ENCODE peak calls at places on chromosome 13, in six cellular contexts. F, T, M, J, G and Y are unnamed samples. For H3K4me1, the result is how much of the 10 kb centered on the place peaks cover.

GRCh38 chr13:99299545-99300341 is 7.5 kb downstream of the GPR183 start:
- DNase-seq in J (no peak), T (no peak), F (no peak), G (no peak), M (no peak), Y (no peak)

GRCh38 chr13:32153056-32153455 is 121.5 kb downstream of the FRY start:
- DNase-seq in J (no peak), G (no peak), M (no peak), T (no peak), F (no peak), Y (no peak)

GRCh38 chr13:22736084-22736767 is 444.6 kb upstream of the SGCG start:
- DNase-seq in M (no peak), J (no peak), G (no peak), F (no peak), T (no peak), Y (no peak)

GRCh38 chr13:37747071-37747612 is 122.4 kb downstream of the TRPC4 start:
- DNase-seq in M (no peak), J (no peak), F (no peak), G (no peak), T (no peak), Y (no peak)

GRCh38 chr13:100063333-100063732 is 25.6 kb upstream of the PCCA start:
- DNase-seq in F (no peak), J (no peak), M (no peak), G (no peak), T (no peak), Y (no peak)

GRCh38 chr13:20882206-20882605 is 20.3 kb downstream of the XPO4 start:
- DNase-seq in T (no peak), J (no peak), G (no peak), M (no peak), F (no peak), Y (no peak)

GRCh38 chr13:48317511-48317981 is 14.0 kb downstream of the RB1 start:
- DNase-seq in F (no peak), T (no peak), J (no peak), G (peak), M (no peak), Y (no peak)

GRCh38 chr13:104823709-104824108 is 1711.8 kb downstream of the EFNB2 start:
- DNase-seq in G (no peak), F (no peak), T (no peak), J (no peak), M (no peak), Y (no peak)

GRCh38 chr13:26300140-26300539 is 46.2 kb downstream of the CDK8 start:
- DNase-seq in T (no peak), G (no peak), F (no peak), J (no peak), M (no peak), Y (no peak)

GRCh38 chr13:106113796-106114195 is 421.7 kb downstream of the EFNB2 start:
- DNase-seq in G (no peak), F (no peak), M (no peak), J (no peak), T (no peak), Y (no peak)

GRCh38 chr13:100544866-100545683 is 43.5 kb downstream of the GGACT start:
- DNase-seq in J (no peak), M (no peak), G (no peak), F (peak), T (peak), Y (peak)

GRCh38 chr13:46543307-46543706 is 9.7 kb upstream of the LRCH1 start:
- DNase-seq in G (no peak), F (no peak), M (no peak), T (no peak), J (no peak), Y (no peak)

GRCh38 chr13:94825507-94825906 is 113.2 kb upstream of the SOX21 start:
- DNase-seq in T (no peak), M (peak), G (peak), F (no peak), J (peak), Y (peak)

GRCh38 chr13:30866692-30867669 is 39.1 kb upstream of the MEDAG start:
- DNase-seq in M (no peak), F (no peak), G (peak), T (no peak), J (no peak), Y (no peak)

GRCh38 chr13:90461398-90461797 is 886.1 kb upstream of the MIR17HG start:
- DNase-seq in M (no peak), G (no peak), T (no peak), J (no peak), F (no peak), Y (no peak)

GRCh38 chr13:90453342-90453741 is 894.1 kb upstream of the MIR17HG start:
- DNase-seq in G (no peak), J (no peak), M (no peak), F (no peak), T (no peak), Y (no peak)

GRCh38 chr13:90454002-90454636 is 893.4 kb upstream of the MIR17HG start:
- DNase-seq in M (no peak), J (no peak), G (no peak), T (no peak), F (no peak), Y (no peak)

DNA sequence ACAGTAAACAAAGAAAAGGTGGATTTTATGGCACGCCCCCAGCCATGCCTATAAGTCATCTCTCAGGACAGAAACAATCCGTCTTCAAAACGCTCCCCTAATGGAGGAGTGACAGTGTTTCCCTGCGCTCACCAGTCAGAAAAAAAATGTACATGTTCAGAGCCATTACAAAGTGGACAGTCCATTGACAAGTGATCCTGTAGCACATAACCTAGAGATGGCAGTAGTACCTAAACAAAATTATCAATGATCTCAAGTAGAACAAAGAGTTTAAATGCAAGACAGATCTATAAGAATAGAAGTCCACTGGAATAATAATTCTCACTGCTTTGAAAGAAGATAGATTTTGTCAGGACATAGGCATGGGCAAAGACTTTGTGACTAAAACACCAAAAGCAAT is 891.6 kb upstream of the MIR17HG start:
- DNase-seq in G (no peak), T (no peak), F (no peak), M (no peak), J (no peak), Y (no peak)
- TF ChIP-seq CTCF in G (no peak), T (no peak), F (no peak), M (no peak), J (no peak), Y (no peak)

DNA sequence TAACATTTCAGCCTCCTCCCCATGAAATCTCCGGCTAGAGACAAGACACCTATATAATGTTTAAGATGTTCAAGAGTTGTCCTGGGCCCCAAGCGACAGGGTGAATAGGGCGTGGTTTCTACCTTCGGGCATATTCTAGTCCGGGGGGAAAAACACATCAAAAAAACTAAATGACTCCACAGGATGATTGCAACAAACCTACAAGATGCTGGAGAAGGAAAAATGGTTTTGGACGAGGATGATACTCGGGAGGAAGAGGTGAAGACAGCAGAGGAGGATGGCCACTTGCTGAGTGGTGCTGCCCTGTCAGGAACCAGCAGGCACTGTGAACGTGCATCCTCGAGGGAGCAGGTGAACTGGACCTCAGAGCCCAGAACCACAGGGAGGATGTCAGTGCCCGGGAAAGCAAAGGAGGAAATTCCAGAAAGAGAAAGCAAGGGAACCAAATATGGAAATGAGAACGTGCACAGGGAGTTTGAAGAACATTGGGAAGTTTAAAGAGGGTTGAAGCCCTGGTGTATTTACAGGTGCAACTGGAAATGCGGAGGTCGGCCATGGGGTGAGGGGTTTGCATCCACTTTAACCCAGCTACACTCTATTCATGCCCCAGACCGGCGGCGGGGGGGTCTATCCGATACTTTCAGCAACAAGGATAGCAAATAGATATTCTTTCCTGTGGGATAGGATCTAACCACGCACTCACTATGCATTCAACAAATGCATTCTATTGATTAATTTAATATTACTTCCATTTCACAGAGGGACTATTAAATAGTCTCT is 50.6 kb downstream of the COL4A1 start:
- DNase-seq in J (no peak), G (no peak), F (no peak), T (no peak), M (no peak), Y (no peak)
- H3K4me1 ChIP-seq in J (under half), G (under half), F (under half), T (under half), M (under half), Y (under half)

DNA sequence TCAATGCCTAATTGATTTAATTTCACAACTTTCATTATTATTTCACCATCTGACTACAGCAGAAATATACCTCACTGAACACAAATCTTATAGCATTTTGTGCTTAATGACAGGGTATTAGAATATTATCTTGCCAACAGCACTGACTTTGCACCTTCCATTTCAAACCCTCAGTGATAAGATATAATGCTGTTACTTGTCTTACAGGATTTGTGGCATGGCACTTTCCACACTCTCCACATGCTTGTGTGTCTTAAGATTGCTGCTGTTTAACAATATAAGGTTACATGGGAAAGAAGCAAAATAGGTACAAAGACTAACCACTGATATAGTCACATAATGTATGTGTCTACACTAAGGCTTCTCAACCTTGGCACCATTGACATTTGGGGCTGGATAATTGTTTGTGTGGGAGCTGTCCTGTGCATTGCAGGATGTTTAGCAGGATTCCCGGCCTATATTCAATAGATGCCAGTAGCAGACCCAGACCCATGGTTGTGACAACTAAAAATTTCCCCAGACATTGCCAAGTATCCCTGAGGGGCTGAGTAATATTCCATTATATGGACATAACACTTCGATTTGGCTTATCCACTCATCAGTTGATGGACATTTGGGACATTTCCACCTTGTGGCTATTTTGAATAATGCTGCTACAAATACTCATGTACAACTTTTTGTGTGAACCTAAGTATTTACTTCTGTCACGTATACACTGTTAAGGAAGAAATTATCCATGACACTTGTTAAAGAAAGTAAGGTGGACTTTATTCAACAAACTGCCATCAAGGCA is 5.7 kb upstream of the DIAPH3 start:
- DNase-seq in M (no peak), F (no peak), T (no peak), G (no peak), J (no peak), Y (no peak)
- TF ChIP-seq CTCF in M (no peak), F (no peak), T (no peak), G (no peak), J (no peak), Y (no peak)

GRCh38 chr13:40971321-40971720 is 47.8 kb downstream of the ELF1 start:
- DNase-seq in F (no peak), M (no peak), J (no peak), T (no peak), G (no peak), Y (no peak)

GRCh38 chr13:40970803-40971202 is 48.3 kb downstream of the ELF1 start:
- DNase-seq in T (no peak), G (no peak), F (no peak), M (no peak), J (no peak), Y (no peak)

GRCh38 chr13:40969169-40969901 is 49.8 kb downstream of the ELF1 start:
- DNase-seq in T (no peak), J (no peak), F (no peak), M (no peak), G (no peak), Y (no peak)

GRCh38 chr13:40966298-40966697 is 52.8 kb downstream of the ELF1 start:
- DNase-seq in T (no peak), G (no peak), F (no peak), J (no peak), M (no peak), Y (no peak)

GRCh38 chr13:40968416-40969000 is 50.6 kb downstream of the ELF1 start:
- DNase-seq in G (no peak), F (no peak), T (no peak), M (no peak), J (no peak), Y (no peak)
- H3K4me1 ChIP-seq in G (under half), F (under half), T (half or more), M (under half), J (under half), Y (under half)

GRCh38 chr13:90732049-90732448 is 615.4 kb upstream of the MIR17HG start:
- DNase-seq in F (no peak), T (no peak), G (no peak), M (no peak), J (no peak), Y (no peak)
- TF ChIP-seq CTCF in F (no peak), T (no peak), G (no peak), M (no peak), J (no peak), Y (no peak)

GRCh38 chr13:113210834-113211233 is 1.4 kb downstream of the CUL4A start:
- DNase-seq in G (no peak), F (no peak), M (no peak), J (no peak), T (no peak), Y (no peak)
- H3K4me1 ChIP-seq in G (under half), F (under half), M (under half), J (under half), T (half or more), Y (half or more)

GRCh38 chr13:92967923-92968322 is 258.7 kb upstream of the GPC6 start:
- DNase-seq in G (no peak), J (no peak), M (no peak), T (no peak), F (no peak), Y (no peak)
- TF ChIP-seq CTCF in G (no peak), J (no peak), M (no peak), T (no peak), F (no peak), Y (no peak)